ENCODE peak calls at places on chromosomes 16 and 17, in seven cellular contexts. Z is KG1; U is M059J; R is T-helper 2 cell; J is activated CD4-positive, alpha-beta memory T cell treated with anti-CD3 and anti-CD28 coated beads, Interleukin-2, amount 10 ng/mL, durations not matched to agents 7 days and 5 days; Y is HepG2; B is NCI-H1417. G is an unnamed sample.

GRCh38 chr17:77886387-77886728 is 72.1 kb upstream of the TNRC6C start:
- DNase-seq in Z (no peak), U (no peak), R (no peak), J (no peak), Y (no peak), B (no peak), G (peak)

GRCh38 chr17:40151414-40151955 is 11.1 kb downstream of the CASC3 start:
- DNase-seq in Z (no peak), U (no peak), R (no peak), J (no peak), Y (no peak), B (no peak), G (no peak)

GRCh38 chr16:85554114-85554790 is 58.9 kb upstream of the GSE1 start:
- DNase-seq in Z (peak), U (peak), R (no peak), J (peak), Y (peak), B (peak), G (peak)

GRCh38 chr16:67451704-67452435 is 20.9 kb downstream of the HSD11B2 start:
- DNase-seq in Z (no peak), U (no peak), R (no peak), J (no peak), Y (no peak), B (no peak), G (no peak)

GRCh38 chr16:57152096-57153093 is 33.4 kb downstream of the PSME3IP1 start:
- DNase-seq in Z (no peak), U (no peak), R (no peak), J (no peak), Y (peak), B (peak), G (no peak)

GRCh38 chr16:1188781-1189189 is 35.9 kb downstream of the CACNA1H start:
- DNase-seq in Z (peak), U (peak), R (peak), J (peak), Y (no peak), B (no peak), G (no peak)

GRCh38 chr16:70341600-70341999 is 5.1 kb upstream of the DDX19A start:
- DNase-seq in Z (no peak), U (no peak), R (no peak), J (no peak), Y (no peak), B (no peak), G (no peak)

GRCh38 chr16:22628994-22629393 is 118.3 kb downstream of the NPIPB5 start:
- DNase-seq in Z (no peak), U (no peak), R (no peak), J (no peak), Y (no peak), B (no peak), G (no peak)

GRCh38 chr16:66512589-66513404 is 37.1 kb downstream of the TK2 start:
- DNase-seq in Z (no peak), U (peak), R (no peak), J (no peak), Y (peak), B (no peak), G (peak)

GRCh38 chr16:13931845-13932244 is 11.9 kb downstream of the ERCC4 start:
- DNase-seq in Z (no peak), U (no peak), R (no peak), J (no peak), Y (no peak), B (no peak), G (no peak)

GRCh38 chr16:84976644-84977400 is 34.5 kb downstream of the ZDHHC7 start:
- DNase-seq in Z (no peak), U (no peak), R (no peak), J (no peak), Y (peak), B (no peak), G (no peak)

GRCh38 chr16:68085259-68086071 is at the start of gene NFATC3:
- DNase-seq in Z (peak), U (peak), R (peak), J (peak), Y (peak), B (peak), G (peak)

GRCh38 chr16:73020409-73020884 is 27.5 kb downstream of the ZFHX3 start:
- DNase-seq in Z (no peak), U (peak), R (no peak), J (no peak), Y (peak), B (peak), G (no peak)